ENCODE peak calls at places on chromosomes 1 and 21, in five cellular contexts. E is CD4-positive, CD25-positive, alpha-beta regulatory T cell; H is mesendoderm; L is left ventricle myocardium inferior; O is mucosa of descending colon. R is an unnamed sample.

GRCh38 chr21:45981641-45982255 is at the start of gene COL6A1:
- DNase-seq in H (peak; percentile 62), O (peak; percentile 63), L (peak; percentile 78), E (no peak), R (no peak)

GRCh38 chr1:42145726-42146125 is 7.5 kb upstream of the GUCA2B start:
- DNase-seq in E (no peak), H (no peak), L (no peak), O (no peak), R (no peak)

GRCh38 chr1:67830226-67830625 is 3.0 kb downstream of the GNG12 start:
- DNase-seq in H (no peak), O (no peak), L (no peak), E (no peak), R (no peak)

GRCh38 chr1:162035241-162035640 is 11.6 kb upstream of the OLFML2B start:
- DNase-seq in L (no peak), E (no peak), O (no peak), H (peak; percentile 29), R (no peak)

GRCh38 chr1:43873851-43874250 is 59.8 kb upstream of the ARTN start:
- DNase-seq in O (no peak), H (no peak), L (no peak), E (no peak), R (no peak)

GRCh38 chr1:41758904-41759548 is 159.7 kb downstream of the HIVEP3 start:
- DNase-seq in E (no peak), H (no peak), L (no peak), O (no peak), R (no peak)

GRCh38 chr1:226783202-226783601 is 44.1 kb upstream of the ITPKB start:
- DNase-seq in O (no peak), L (no peak), H (peak; percentile 34), E (no peak), R (no peak)

GRCh38 chr1:53291574-53291973 is 36.3 kb downstream of the LRP8 start:
- DNase-seq in L (no peak), E (no peak), O (no peak), H (peak; percentile 66), R (no peak)

GRCh38 chr21:38282921-38283320 is 26.1 kb downstream of the KCNJ15 start:
- DNase-seq in O (no peak), E (no peak), H (no peak), L (no peak), R (no peak)

GRCh38 chr1:97013904-97014303 is 292.3 kb downstream of the PTBP2 start:
- DNase-seq in E (no peak), L (no peak), O (no peak), H (no peak), R (no peak)

GRCh38 chr1:54460346-54460745 is 54.2 kb upstream of the SSBP3 start:
- DNase-seq in H (no peak), E (peak; percentile 48), O (no peak), L (no peak), R (no peak)

GRCh38 chr21:33948096-33948950 is 32.7 kb upstream of the ATP5PO start:
- DNase-seq in O (peak; percentile 69), H (peak; percentile 98), L (peak; percentile 31), E (peak; percentile 79), R (peak; percentile 94)

GRCh38 chr1:186286615-186287317 is 88.3 kb downstream of the TPR start:
- DNase-seq in L (no peak), H (no peak), O (no peak), E (no peak), R (no peak)

GRCh38 chr1:113905435-113905861 is 322 bp downstream of the DCLRE1B start:
- DNase-seq in H (peak; percentile 84), O (no peak), L (peak; percentile 22), E (no peak), R (no peak)

GRCh38 chr1:113904292-113904673 is 316 bp downstream of the AP4B1 start:
- DNase-seq in H (peak; percentile 89), L (no peak), O (no peak), E (no peak), R (no peak)

GRCh38 chr1:113901171-113901570 is 3.4 kb downstream of the AP4B1 start:
- DNase-seq in L (no peak), E (no peak), O (no peak), H (no peak), R (no peak)

GRCh38 chr1:113904674-113905434 is at the start of the genes AP4B1 and DCLRE1B:
- DNase-seq in O (peak; percentile 98), H (peak; percentile 100), E (peak; percentile 97), L (peak; percentile 99), R (peak; percentile 98)

GRCh38 chr1:113903496-113904291 is 905 bp downstream of the AP4B1 start:
- DNase-seq in O (peak; percentile 39), L (no peak), E (no peak), H (no peak), R (peak; percentile 15)
- H3K4me1 ChIP-seq in O (peaks cover 49% of the 10 kb centered on the region), L (peaks cover 47% of the 10 kb centered on the region), E (peaks cover 36% of the 10 kb centered on the region), H (peaks cover 2% of the 10 kb centered on the region), R (peaks cover 41% of the 10 kb centered on the region)

GRCh38 chr1:10050611-10051010 is 17.9 kb downstream of the UBE4B start:
- DNase-seq in O (no peak), E (no peak), H (no peak), L (no peak), R (no peak)

GRCh38 chr1:10042746-10043145 is 10.0 kb downstream of the UBE4B start:
- DNase-seq in O (no peak), L (no peak), H (no peak), E (no peak), R (no peak)

GRCh38 chr1:10046356-10047085 is 13.8 kb downstream of the UBE4B start:
- DNase-seq in O (no peak), L (peak; percentile 33), E (no peak), H (no peak), R (no peak)

GRCh38 chr1:10048601-10049000 is 15.8 kb downstream of the UBE4B start:
- DNase-seq in E (no peak), L (no peak), H (no peak), O (no peak), R (no peak)

DNA sequence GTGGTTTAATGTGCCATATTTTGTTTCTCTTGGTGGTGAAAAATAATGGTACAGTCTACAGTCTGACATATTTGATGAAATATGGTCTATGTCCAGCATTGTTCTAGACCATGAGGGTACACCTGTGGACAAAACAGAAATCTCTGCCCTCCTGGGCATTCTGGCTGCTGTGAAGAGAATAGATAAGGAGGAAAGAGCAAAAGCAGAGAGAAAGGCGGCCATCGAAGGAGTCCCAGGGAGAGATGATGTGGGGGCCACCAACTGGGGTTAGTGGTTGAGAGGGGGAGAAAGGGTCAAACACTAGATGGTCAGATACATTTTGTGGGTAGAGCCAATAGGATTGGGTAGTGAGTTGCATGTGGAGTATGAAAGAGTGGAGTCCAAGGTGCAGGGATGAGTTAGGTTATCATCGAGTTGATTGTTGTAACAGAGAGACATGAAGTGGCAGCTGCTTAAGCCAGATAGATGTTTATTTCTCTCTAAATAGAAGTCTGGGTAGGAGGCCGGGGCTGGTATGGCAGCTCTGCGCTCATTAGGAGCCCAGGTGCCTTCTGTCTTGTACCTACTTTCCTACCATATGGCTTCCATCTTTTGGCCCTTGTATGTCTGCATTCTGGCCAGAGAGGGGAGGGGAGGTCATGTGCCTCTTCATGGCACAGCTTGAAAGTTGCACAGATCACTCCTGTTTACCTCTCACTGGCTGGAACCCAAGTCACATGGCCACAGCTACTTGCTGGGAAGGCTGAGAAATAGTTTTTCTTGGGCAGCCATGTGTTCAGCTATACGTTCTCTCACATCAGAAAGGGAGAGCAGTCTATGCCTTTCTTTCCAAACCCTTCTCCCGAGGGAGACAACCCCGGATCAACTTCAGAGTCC is 13.0 kb downstream of the UBE4B start:
- DNase-seq in L (no peak), H (no peak), O (no peak), E (no peak), R (no peak)
- H3K4me3 ChIP-seq in L (peak overlapping the region; percentile 8), H (no peak overlapping the region), O (no peak overlapping the region), E (no peak overlapping the region), R (no peak overlapping the region)

GRCh38 chr1:168386492-168386891 is 105.8 kb downstream of the TBX19 start:
- DNase-seq in H (no peak), E (no peak), L (no peak), O (no peak), R (no peak)

GRCh38 chr1:168380945-168381344 is 100.3 kb downstream of the TBX19 start:
- DNase-seq in O (no peak), E (no peak), L (no peak), H (no peak), R (no peak)

GRCh38 chr1:168379110-168379860 is 98.6 kb downstream of the TBX19 start:
- DNase-seq in O (no peak), L (no peak), E (no peak), H (no peak), R (no peak)

GRCh38 chr1:168386949-168387586 is 106.4 kb downstream of the TBX19 start:
- DNase-seq in E (peak; percentile 65), H (peak; percentile 87), O (peak; percentile 48), L (no peak), R (peak; percentile 73)

DNA sequence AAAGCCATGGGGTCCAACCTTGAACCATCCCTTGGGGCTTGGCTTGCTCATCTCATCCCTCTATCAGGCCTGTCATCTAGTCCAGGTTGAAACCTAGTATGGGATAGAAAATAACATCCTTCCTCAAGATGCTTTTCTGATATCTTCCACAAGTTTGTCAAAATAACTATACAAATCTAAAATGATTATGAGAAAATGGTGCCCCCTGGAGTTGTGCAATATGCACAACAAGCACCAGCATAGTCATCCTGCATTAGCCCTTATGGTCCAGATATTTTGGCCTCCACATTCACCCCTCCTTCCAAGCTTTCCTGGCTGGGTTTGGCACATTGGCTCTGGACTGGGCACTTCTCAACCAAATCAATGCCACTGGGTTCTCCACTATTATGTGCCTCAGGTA is 101.2 kb downstream of the TBX19 start:
- DNase-seq in L (no peak), H (no peak), O (no peak), E (no peak), R (no peak)
- H3K4me1 ChIP-seq in L (peaks cover 2% of the 10 kb centered on the region), H (no peaks in the 10 kb centered on the region), O (no peaks in the 10 kb centered on the region), E (peaks cover under 1% of the 10 kb centered on the region), R (peaks cover 2% of the 10 kb centered on the region)

DNA sequence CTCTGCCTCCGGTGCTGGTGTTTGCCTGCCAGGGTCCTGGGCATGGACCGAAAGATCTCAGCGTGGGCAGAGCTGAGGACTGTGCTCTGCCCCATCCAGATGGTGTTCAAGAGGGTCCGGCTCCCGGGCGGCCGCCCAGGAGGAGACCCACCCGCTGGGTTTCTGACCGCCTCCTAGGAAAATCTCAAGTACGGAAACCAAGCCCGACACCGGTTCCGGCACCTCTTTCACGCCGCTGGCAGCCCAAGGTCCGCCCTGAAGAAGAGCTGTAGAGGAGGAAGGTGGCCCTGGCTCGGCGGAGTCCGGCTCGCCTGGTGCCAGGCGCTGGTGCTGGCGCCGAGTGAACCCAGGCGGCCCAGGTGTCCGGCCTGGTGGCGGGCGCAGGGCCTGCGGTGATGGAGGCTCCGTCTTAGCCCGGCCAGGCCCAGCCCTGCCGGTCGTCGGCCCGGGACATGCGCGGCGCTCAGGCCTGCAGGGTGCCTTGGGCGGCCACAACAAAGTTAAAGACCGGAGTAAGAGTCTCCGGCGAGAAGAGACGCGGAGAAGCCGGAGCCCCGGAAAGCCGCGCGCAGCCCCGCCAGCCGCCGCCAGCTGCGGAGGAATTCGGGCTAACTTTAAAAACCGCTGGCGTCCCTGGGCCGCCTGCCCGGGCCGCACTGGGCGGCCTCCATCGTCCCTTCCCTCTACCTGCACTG is 1.5 kb downstream of the GRIK3 start:
- DNase-seq in O (no peak), E (no peak), H (peak; percentile 31), L (no peak), R (no peak)
- H3K4me3 ChIP-seq in O (no peak overlapping the region), E (no peak overlapping the region), H (no peak overlapping the region), L (peak overlapping the region; percentile 46), R (no peak overlapping the region)

R was measured in CD8-positive, alpha-beta memory T cell.